ENCODE peak calls at places on chromosomes 12 and 14, in eight cellular contexts. P, B, T, V, I, N, U and H are unnamed samples.

GRCh38 chr14:85625925-85626585 is 96.1 kb downstream of the FLRT2 start:
- DNase-seq in V (no peak), I (no peak), B (no peak), P (no peak), T (no peak), N (no peak), U (no peak), H (no peak)

GRCh38 chr12:120437735-120438494 is at the start of gene COX6A1:
- DNase-seq in U (peak), B (peak), I (peak), V (peak), N (peak), P (peak), T (peak), H (peak)

GRCh38 chr14:90536092-90536491 is 139.3 kb downstream of the CALM1 start:
- DNase-seq in T (no peak), N (no peak), V (no peak), U (no peak), I (peak), P (no peak), B (no peak), H (no peak)

GRCh38 chr12:92503977-92504966 is 198.5 kb upstream of the PLEKHG7 start:
- DNase-seq in B (no peak), P (no peak), V (no peak), U (peak), N (no peak), I (peak), T (no peak), H (peak)

GRCh38 chr12:25714219-25714984 is 161.3 kb upstream of the LMNTD1 start:
- DNase-seq in B (no peak), U (no peak), N (no peak), I (no peak), T (no peak), P (no peak), V (no peak), H (no peak)

GRCh38 chr14:92694807-92695206 is 53.6 kb downstream of the LGMN start:
- DNase-seq in U (no peak), P (no peak), V (no peak), T (no peak), I (no peak), B (no peak), N (no peak), H (no peak)

GRCh38 chr12:52655720-52656124 is 3.7 kb upstream of the KRT2 start:
- DNase-seq in U (no peak), T (no peak), V (no peak), P (no peak), N (no peak), I (no peak), B (no peak), H (peak)

GRCh38 chr12:15928345-15928744 is 17.2 kb downstream of the DERA start:
- DNase-seq in V (peak), I (no peak), N (peak), T (no peak), P (no peak), U (no peak), B (no peak), H (no peak)

GRCh38 chr12:42961395-42961794 is 371.8 kb upstream of the PRICKLE1 start:
- DNase-seq in N (peak), U (peak), T (no peak), I (no peak), P (no peak), B (no peak), V (no peak), H (no peak)

GRCh38 chr12:51592034-51592705 is 1.1 kb downstream of the SCN8A start:
- DNase-seq in N (no peak), T (no peak), B (no peak), P (peak), U (no peak), I (no peak), V (peak), H (no peak)

GRCh38 chr12:107400686-107401447 is 284.7 kb upstream of the PWP1 start:
- DNase-seq in V (peak), P (no peak), I (no peak), B (no peak), T (no peak), N (no peak), U (no peak), H (peak)

GRCh38 chr12:99767809-99768208 is 120.3 kb downstream of the GARIN6 start:
- DNase-seq in I (peak), T (peak), P (no peak), V (no peak), U (no peak), B (no peak), N (no peak), H (peak)

GRCh38 chr12:105935106-105935505 is 203.6 kb downstream of the NUAK1 start:
- DNase-seq in P (no peak), N (no peak), B (no peak), U (no peak), V (no peak), T (no peak), I (no peak), H (no peak)

GRCh38 chr12:57517187-57517586 is 3.1 kb downstream of the DDIT3 start:
- DNase-seq in N (no peak), T (no peak), P (no peak), U (no peak), V (peak), B (no peak), I (no peak), H (no peak)

GRCh38 chr12:64010069-64010686 is 165.7 kb downstream of the SRGAP1 start:
- DNase-seq in T (peak), N (no peak), B (no peak), U (no peak), V (peak), P (no peak), I (no peak), H (no peak)

GRCh38 chr12:46649433-46649832 is 176.4 kb downstream of the SLC38A4 start:
- DNase-seq in N (no peak), B (no peak), P (no peak), U (no peak), V (no peak), T (no peak), I (no peak), H (no peak)

GRCh38 chr14:103688906-103689902 is 26.0 kb downstream of the XRCC3 start:
- DNase-seq in T (peak), I (no peak), V (no peak), U (no peak), N (no peak), B (no peak), P (no peak), H (no peak)

GRCh38 chr14:23160924-23161522 is 22.4 kb downstream of the SLC7A8 start:
- DNase-seq in V (peak), P (peak), I (peak), U (peak), T (no peak), B (no peak), N (no peak), H (no peak)

GRCh38 chr12:25958254-25959068 is at the start of gene RASSF8:
- DNase-seq in V (peak), I (peak), P (peak), N (no peak), B (no peak), U (peak), T (peak), H (peak)

GRCh38 chr12:14564336-14564959 is 3.2 kb downstream of the PLBD1 start:
- DNase-seq in N (no peak), U (no peak), T (no peak), V (no peak), P (no peak), I (no peak), B (no peak), H (no peak)

GRCh38 chr14:75334191-75335051 is 55.8 kb downstream of the FOS start:
- DNase-seq in U (peak), B (peak), N (no peak), T (peak), V (no peak), I (no peak), P (no peak), H (no peak)

GRCh38 chr12:104426926-104427546 is 29.7 kb upstream of the CHST11 start:
- DNase-seq in U (no peak), P (no peak), V (peak), N (no peak), I (no peak), T (no peak), B (no peak), H (no peak)

GRCh38 chr14:102492523-102492910 is 17.1 kb downstream of the ANKRD9 start:
- DNase-seq in B (no peak), T (no peak), I (no peak), V (no peak), P (no peak), U (no peak), N (no peak), H (no peak)

GRCh38 chr12:22312336-22312735 is 22.2 kb downstream of the ST8SIA1 start:
- DNase-seq in B (no peak), U (no peak), N (peak), I (peak), V (peak), T (no peak), P (no peak), H (no peak)

GRCh38 chr12:122501489-122501989 is 807 bp upstream of the ZCCHC8 start:
- DNase-seq in P (no peak), N (no peak), V (no peak), U (no peak), I (no peak), B (no peak), T (no peak), H (no peak)

GRCh38 chr14:69760810-69761209 is 6.1 kb upstream of the SRSF5 start:
- DNase-seq in U (no peak), B (no peak), T (no peak), V (no peak), P (no peak), N (no peak), I (no peak), H (no peak)

GRCh38 chr12:20367731-20368652 is at the start of gene PDE3A:
- DNase-seq in B (no peak), V (peak), P (peak), U (peak), I (peak), T (no peak), N (no peak), H (peak)

GRCh38 chr14:69484444-69485113 is at the start of gene PLEKHD1:
- DNase-seq in T (no peak), V (no peak), B (no peak), I (peak), N (no peak), U (no peak), P (peak), H (peak)

GRCh38 chr12:82966160-82966559 is 279.5 kb downstream of the TMTC2 start:
- DNase-seq in N (no peak), U (no peak), P (no peak), I (no peak), T (no peak), B (no peak), V (no peak), H (no peak)

GRCh38 chr12:110965574-110965973 is 45.2 kb upstream of the MYL2 start:
- DNase-seq in N (no peak), T (no peak), I (peak), V (no peak), B (no peak), P (no peak), U (no peak), H (no peak)

GRCh38 chr14:102749833-102750775 is 27.1 kb upstream of the TRAF3 start:
- DNase-seq in V (no peak), N (no peak), B (no peak), I (peak), U (no peak), T (no peak), P (no peak), H (peak)

GRCh38 chr14:99413172-99413571 is 67.5 kb downstream of the SETD3 start:
- DNase-seq in P (no peak), N (no peak), B (no peak), U (no peak), I (no peak), V (no peak), T (no peak), H (no peak)